ENCODE peak calls at places on chromosomes 7 and 10, in nine cellular contexts. One of them, this sample, is unnamed.

GRCh38 chr10:48444861-48445841 is 138.7 kb downstream of the MAPK8 start:
- DNase-seq in C1 segment of cervical spinal cord: no peak
- DNase-seq in activated naive CD8-positive, alpha-beta T cell treated with anti-CD3 and anti-CD28 coated beads for 36 hours: no peak
- DNase-seq in choroid plexus epithelial cell: no peak
- DNase-seq in SW480: peak
- DNase-seq in astrocyte of the hippocampus: peak
- DNase-seq in left ventricle myocardium superior: no peak
- DNase-seq in tibial artery: no peak
- DNase-seq in heart right ventricle: no peak
- DNase-seq in this sample: peak

GRCh38 chr10:100306861-100307260 is 20.4 kb upstream of the BLOC1S2 start:
- DNase-seq in tibial artery: no peak
- DNase-seq in activated naive CD8-positive, alpha-beta T cell treated with anti-CD3 and anti-CD28 coated beads for 36 hours: no peak
- DNase-seq in choroid plexus epithelial cell: no peak
- DNase-seq in SW480: no peak
- DNase-seq in left ventricle myocardium superior: no peak
- DNase-seq in heart right ventricle: no peak
- DNase-seq in C1 segment of cervical spinal cord: no peak
- DNase-seq in astrocyte of the hippocampus: no peak
- DNase-seq in this sample: no peak

GRCh38 chr10:70742537-70743429 is 42.4 kb downstream of the TBATA start:
- DNase-seq in activated naive CD8-positive, alpha-beta T cell treated with anti-CD3 and anti-CD28 coated beads for 36 hours: no peak
- DNase-seq in C1 segment of cervical spinal cord: no peak
- DNase-seq in tibial artery: no peak
- DNase-seq in choroid plexus epithelial cell: peak
- DNase-seq in astrocyte of the hippocampus: peak
- DNase-seq in heart right ventricle: peak
- DNase-seq in left ventricle myocardium superior: peak
- DNase-seq in SW480: no peak
- DNase-seq in this sample: peak

GRCh38 chr10:126372359-126372758 is 15.9 kb downstream of the ADAM12 start:
- DNase-seq in C1 segment of cervical spinal cord: no peak
- DNase-seq in tibial artery: no peak
- DNase-seq in astrocyte of the hippocampus: no peak
- DNase-seq in SW480: no peak
- DNase-seq in left ventricle myocardium superior: no peak
- DNase-seq in choroid plexus epithelial cell: no peak
- DNase-seq in heart right ventricle: no peak
- DNase-seq in activated naive CD8-positive, alpha-beta T cell treated with anti-CD3 and anti-CD28 coated beads for 36 hours: no peak
- DNase-seq in this sample: no peak

GRCh38 chr10:51700228-51700835 is 937 bp upstream of the CSTF2T start:
- DNase-seq in activated naive CD8-positive, alpha-beta T cell treated with anti-CD3 and anti-CD28 coated beads for 36 hours: no peak
- DNase-seq in heart right ventricle: peak
- DNase-seq in left ventricle myocardium superior: no peak
- DNase-seq in choroid plexus epithelial cell: peak
- DNase-seq in tibial artery: no peak
- DNase-seq in SW480: no peak
- DNase-seq in astrocyte of the hippocampus: peak
- DNase-seq in C1 segment of cervical spinal cord: no peak
- DNase-seq in this sample: peak

GRCh38 chr10:76871697-76872295 is 765.8 kb downstream of the KCNMA1 start:
- DNase-seq in SW480: no peak
- DNase-seq in heart right ventricle: no peak
- DNase-seq in astrocyte of the hippocampus: no peak
- DNase-seq in left ventricle myocardium superior: no peak
- DNase-seq in activated naive CD8-positive, alpha-beta T cell treated with anti-CD3 and anti-CD28 coated beads for 36 hours: no peak
- DNase-seq in C1 segment of cervical spinal cord: no peak
- DNase-seq in tibial artery: no peak
- DNase-seq in choroid plexus epithelial cell: no peak
- DNase-seq in this sample: no peak

GRCh38 chr10:69500864-69501468 is 49.7 kb downstream of the TSPAN15 start:
- DNase-seq in SW480: no peak
- DNase-seq in astrocyte of the hippocampus: no peak
- DNase-seq in activated naive CD8-positive, alpha-beta T cell treated with anti-CD3 and anti-CD28 coated beads for 36 hours: no peak
- DNase-seq in heart right ventricle: no peak
- DNase-seq in left ventricle myocardium superior: peak
- DNase-seq in choroid plexus epithelial cell: no peak
- DNase-seq in C1 segment of cervical spinal cord: no peak
- DNase-seq in tibial artery: no peak
- DNase-seq in this sample: no peak

GRCh38 chr10:75405201-75406143 is 3.9 kb upstream of the ZNF503 start:
- DNase-seq in heart right ventricle: no peak
- DNase-seq in C1 segment of cervical spinal cord: no peak
- DNase-seq in activated naive CD8-positive, alpha-beta T cell treated with anti-CD3 and anti-CD28 coated beads for 36 hours: no peak
- DNase-seq in astrocyte of the hippocampus: peak
- DNase-seq in SW480: peak
- DNase-seq in left ventricle myocardium superior: peak
- DNase-seq in choroid plexus epithelial cell: no peak
- DNase-seq in tibial artery: no peak
- DNase-seq in this sample: no peak

GRCh38 chr7:55573526-55573925 is 1.2 kb upstream of the VOPP1 start:
- DNase-seq in astrocyte of the hippocampus: peak
- DNase-seq in heart right ventricle: no peak
- DNase-seq in choroid plexus epithelial cell: peak
- DNase-seq in C1 segment of cervical spinal cord: no peak
- DNase-seq in tibial artery: no peak
- DNase-seq in SW480: no peak
- DNase-seq in left ventricle myocardium superior: no peak
- DNase-seq in activated naive CD8-positive, alpha-beta T cell treated with anti-CD3 and anti-CD28 coated beads for 36 hours: no peak
- DNase-seq in this sample: peak

GRCh38 chr10:14405076-14406065 is 74.6 kb upstream of the FRMD4A start:
- DNase-seq in left ventricle myocardium superior: no peak
- DNase-seq in tibial artery: no peak
- DNase-seq in choroid plexus epithelial cell: peak
- DNase-seq in heart right ventricle: no peak
- DNase-seq in C1 segment of cervical spinal cord: no peak
- DNase-seq in astrocyte of the hippocampus: peak
- DNase-seq in activated naive CD8-positive, alpha-beta T cell treated with anti-CD3 and anti-CD28 coated beads for 36 hours: no peak
- DNase-seq in SW480: no peak
- DNase-seq in this sample: peak

GRCh38 chr7:99694912-99695304 is 15.1 kb upstream of the CYP3A5 start:
- DNase-seq in SW480: no peak
- DNase-seq in astrocyte of the hippocampus: no peak
- DNase-seq in heart right ventricle: no peak
- DNase-seq in choroid plexus epithelial cell: no peak
- DNase-seq in activated naive CD8-positive, alpha-beta T cell treated with anti-CD3 and anti-CD28 coated beads for 36 hours: no peak
- DNase-seq in tibial artery: no peak
- DNase-seq in C1 segment of cervical spinal cord: no peak
- DNase-seq in left ventricle myocardium superior: no peak
- DNase-seq in this sample: no peak

GRCh38 chr7:44912775-44913347 is 27.5 kb upstream of the PURB start:
- DNase-seq in heart right ventricle: no peak
- DNase-seq in SW480: peak
- DNase-seq in C1 segment of cervical spinal cord: no peak
- DNase-seq in astrocyte of the hippocampus: peak
- DNase-seq in left ventricle myocardium superior: no peak
- DNase-seq in activated naive CD8-positive, alpha-beta T cell treated with anti-CD3 and anti-CD28 coated beads for 36 hours: no peak
- DNase-seq in choroid plexus epithelial cell: no peak
- DNase-seq in tibial artery: no peak
- DNase-seq in this sample: peak

GRCh38 chr7:6705959-6706665 is 635 bp downstream of the ZNF12 start:
- DNase-seq in astrocyte of the hippocampus: peak
- DNase-seq in tibial artery: no peak
- DNase-seq in activated naive CD8-positive, alpha-beta T cell treated with anti-CD3 and anti-CD28 coated beads for 36 hours: peak
- DNase-seq in heart right ventricle: peak
- DNase-seq in choroid plexus epithelial cell: peak
- DNase-seq in C1 segment of cervical spinal cord: no peak
- DNase-seq in left ventricle myocardium superior: peak
- DNase-seq in SW480: peak
- DNase-seq in this sample: peak

GRCh38 chr7:22137026-22137425 is 191.3 kb upstream of the CDCA7L start:
- DNase-seq in SW480: no peak
- DNase-seq in astrocyte of the hippocampus: peak
- DNase-seq in choroid plexus epithelial cell: peak
- DNase-seq in tibial artery: no peak
- DNase-seq in heart right ventricle: no peak
- DNase-seq in left ventricle myocardium superior: no peak
- DNase-seq in C1 segment of cervical spinal cord: no peak
- DNase-seq in activated naive CD8-positive, alpha-beta T cell treated with anti-CD3 and anti-CD28 coated beads for 36 hours: no peak
- DNase-seq in this sample: peak

GRCh38 chr10:3500408-3500856 is 284.6 kb downstream of the KLF6 start:
- DNase-seq in astrocyte of the hippocampus: peak
- DNase-seq in left ventricle myocardium superior: peak
- DNase-seq in tibial artery: peak
- DNase-seq in choroid plexus epithelial cell: peak
- DNase-seq in activated naive CD8-positive, alpha-beta T cell treated with anti-CD3 and anti-CD28 coated beads for 36 hours: no peak
- DNase-seq in C1 segment of cervical spinal cord: no peak
- DNase-seq in SW480: no peak
- DNase-seq in heart right ventricle: peak
- DNase-seq in this sample: peak